ENCODE peak calls at places on chromosomes 11 and 22, in seven cellular contexts. Z is GM23338, U is neural progenitor cell, D is mesendoderm, F is neuronal stem cell, P is fibroblast of lung, J is K562. G is an unnamed sample.

GRCh38 chr22:20532256-20532993 is 25.0 kb downstream of the MED15 start:
- DNase-seq in Z (no peak), U (peak), D (no peak), F (no peak), P (no peak), J (no peak), G (no peak)

GRCh38 chr11:68659158-68659921 is 25.0 kb upstream of the GAL start:
- DNase-seq in Z (no peak), U (no peak), D (no peak), F (no peak), P (peak), J (peak), G (no peak)

GRCh38 chr11:61752925-61753551 is 602 bp downstream of the MYRF start:
- DNase-seq in Z (no peak), U (no peak), D (no peak), F (no peak), P (no peak), J (no peak), G (no peak)

GRCh38 chr11:35009191-35009940 is 92.9 kb downstream of the PDHX start:
- DNase-seq in Z (no peak), U (no peak), D (peak), F (no peak), P (peak), J (no peak), G (no peak)

GRCh38 chr11:123484448-123484847 is 54.4 kb downstream of the GRAMD1B start:
- DNase-seq in Z (no peak), U (no peak), D (no peak), F (no peak), P (no peak), J (no peak), G (no peak)

GRCh38 chr22:39641660-39642059 is 71.1 kb downstream of the CACNA1I start:
- DNase-seq in Z (no peak), U (no peak), D (no peak), F (no peak), P (no peak), J (no peak), G (no peak)

GRCh38 chr11:57778318-57779037 is 16.9 kb downstream of the CTNND1 start:
- DNase-seq in Z (peak), U (peak), D (peak), F (peak), P (peak), J (peak), G (no peak)

GRCh38 chr11:113817162-113817561 is 37.6 kb downstream of the CLDN25 start:
- DNase-seq in Z (no peak), U (no peak), D (no peak), F (no peak), P (no peak), J (no peak), G (no peak)

GRCh38 chr11:13210424-13210823 is 67.2 kb upstream of the BMAL1 start:
- DNase-seq in Z (peak), U (peak), D (peak), F (peak), P (peak), J (peak), G (peak)

GRCh38 chr11:86923993-86924766 is 31.0 kb downstream of the FZD4 start:
- DNase-seq in Z (peak), U (peak), D (peak), F (peak), P (no peak), J (peak), G (no peak)

DNA sequence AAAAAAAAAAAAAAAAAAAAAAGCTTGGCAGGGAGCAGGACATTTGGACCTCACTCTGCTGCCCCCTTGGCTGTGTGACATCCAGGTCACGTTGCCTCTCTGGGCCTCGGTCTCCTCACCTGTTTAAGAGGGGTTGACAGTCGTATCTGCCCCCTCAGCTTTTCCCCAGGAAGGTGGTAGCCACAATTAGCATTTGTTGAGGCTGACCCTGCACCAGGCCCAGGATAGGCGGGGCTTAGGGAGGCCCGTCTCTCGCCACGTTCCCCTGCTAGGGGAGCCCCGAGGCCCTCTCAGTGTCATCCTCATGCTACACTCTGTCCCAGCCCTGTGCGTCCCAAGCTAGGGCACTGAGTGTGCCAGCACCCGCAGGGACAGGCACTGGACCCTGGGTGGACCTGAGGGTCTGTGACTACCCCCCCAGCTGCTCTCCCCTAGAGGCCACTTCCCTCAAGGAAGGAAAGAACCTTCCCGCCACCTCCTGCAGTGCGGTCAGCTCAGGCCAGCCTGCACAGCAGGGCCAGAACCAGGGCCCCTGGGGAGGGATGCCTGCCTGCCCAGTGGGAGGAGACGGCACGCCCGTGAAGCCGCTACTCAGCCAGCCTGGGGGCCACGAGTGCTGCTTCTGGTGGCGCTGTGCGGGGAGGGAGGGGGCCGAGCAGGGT is 38.5 kb upstream of the PPARA start:
- DNase-seq in Z (peak), U (peak), D (peak), F (no peak), P (no peak), J (no peak), G (no peak)
- H3K4me2 ChIP-seq in Z (no peak), U (no peak), D (no peak), F (no peak), P (no peak), J (no peak), G (no peak)

GRCh38 chr11:75275581-75275980 is 35.0 kb downstream of the TPBGL start:
- DNase-seq in Z (peak), U (no peak), D (peak), F (no peak), P (no peak), J (no peak), G (peak)
- H3K4me2 ChIP-seq in Z (no peak), U (no peak), D (no peak), F (no peak), P (no peak), J (no peak), G (no peak)

DNA sequence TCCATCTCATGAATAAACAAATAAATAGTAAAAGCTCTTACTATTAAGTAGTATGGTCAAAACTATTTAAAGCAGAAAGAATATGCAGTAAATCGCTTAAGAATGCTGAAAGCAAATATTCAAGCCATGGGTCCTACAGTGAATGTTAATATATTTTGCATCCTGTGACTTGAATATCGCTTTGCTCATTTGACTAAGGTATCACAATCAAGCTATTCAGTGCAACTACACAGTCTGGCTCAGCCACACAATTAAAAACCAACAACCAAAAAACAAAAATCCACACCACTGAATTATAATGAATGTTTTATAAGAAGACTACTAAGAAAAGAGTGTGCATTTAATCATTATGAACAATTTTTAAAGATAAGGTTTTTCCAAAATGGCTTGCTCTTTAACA is 45.3 kb downstream of the RAB6A start:
- DNase-seq in Z (no peak), U (no peak), D (no peak), F (no peak), P (no peak), J (no peak), G (no peak)
- H3K4me2 ChIP-seq in Z (no peak), U (no peak), D (no peak), F (no peak), P (no peak), J (no peak), G (no peak)

GRCh38 chr11:117057317-117057716 is 40.9 kb downstream of the SIK3 start:
- DNase-seq in Z (no peak), U (no peak), D (no peak), F (no peak), P (no peak), J (no peak), G (no peak)

GRCh38 chr11:117057727-117058126 is 40.5 kb downstream of the SIK3 start:
- DNase-seq in Z (no peak), U (no peak), D (no peak), F (no peak), P (no peak), J (no peak), G (no peak)

GRCh38 chr11:117061256-117061655 is 37.0 kb downstream of the SIK3 start:
- DNase-seq in Z (no peak), U (no peak), D (no peak), F (no peak), P (no peak), J (no peak), G (no peak)

GRCh38 chr11:117059611-117060010 is 38.6 kb downstream of the SIK3 start:
- DNase-seq in Z (no peak), U (no peak), D (no peak), F (no peak), P (no peak), J (no peak), G (no peak)

DNA sequence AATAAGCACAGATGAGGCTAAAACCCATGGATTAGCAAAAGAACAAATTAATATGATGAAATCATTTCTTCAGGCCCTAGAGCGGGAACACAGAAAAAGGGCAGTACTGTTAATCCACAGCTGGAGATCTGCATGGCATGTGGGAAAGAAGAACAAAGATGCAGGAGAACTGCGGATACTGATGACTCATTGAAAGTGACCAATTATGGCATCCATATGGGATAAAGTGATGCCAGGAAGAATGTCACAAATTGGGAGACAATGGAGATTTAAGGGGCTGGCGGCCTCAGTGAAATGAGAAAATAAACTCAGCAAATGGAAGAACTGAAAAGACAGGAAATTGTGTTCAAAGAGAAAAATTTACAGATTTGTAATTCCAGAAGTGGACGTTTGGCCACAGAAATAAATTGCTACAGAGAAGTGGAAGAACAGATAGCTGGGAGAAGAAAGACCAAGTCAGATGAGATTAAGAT is 39.4 kb downstream of the SIK3 start:
- DNase-seq in Z (peak), U (peak), D (peak), F (peak), P (peak), J (no peak), G (no peak)
- H3K4me2 ChIP-seq in Z (no peak), U (peak), D (no peak), F (no peak), P (no peak), J (no peak), G (no peak)

GRCh38 chr11:130581631-130582030 is 133.2 kb downstream of the ADAMTS15 start:
- DNase-seq in Z (no peak), U (no peak), D (peak), F (no peak), P (peak), J (no peak), G (peak)

GRCh38 chr11:130583866-130584265 is 135.4 kb downstream of the ADAMTS15 start:
- DNase-seq in Z (no peak), U (peak), D (no peak), F (no peak), P (no peak), J (no peak), G (no peak)

GRCh38 chr11:130582994-130583393 is 134.5 kb downstream of the ADAMTS15 start:
- DNase-seq in Z (no peak), U (no peak), D (no peak), F (no peak), P (peak), J (no peak), G (no peak)

GRCh38 chr11:130580372-130580771 is 131.9 kb downstream of the ADAMTS15 start:
- DNase-seq in Z (peak), U (peak), D (peak), F (peak), P (peak), J (no peak), G (no peak)

DNA sequence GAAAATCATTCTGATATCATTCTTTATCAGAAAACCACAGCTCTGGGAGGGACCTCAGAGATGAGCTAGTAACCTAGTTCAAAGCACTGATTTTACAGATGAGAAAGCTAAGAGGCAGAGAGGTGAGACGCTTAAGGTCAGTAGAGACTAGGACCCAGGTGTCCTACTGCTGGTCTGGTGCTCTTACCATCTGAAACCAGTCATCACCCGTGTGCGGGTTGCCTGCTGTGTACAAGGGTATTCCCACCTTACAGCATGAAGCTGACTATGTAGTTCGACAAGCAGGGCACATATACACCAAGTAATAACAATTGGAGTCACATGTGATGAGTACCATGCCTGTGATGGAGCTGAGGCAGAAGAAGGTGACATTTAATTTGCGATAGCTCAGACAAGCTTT is 133.7 kb downstream of the ADAMTS15 start:
- DNase-seq in Z (no peak), U (no peak), D (no peak), F (no peak), P (no peak), J (no peak), G (peak)
- H3K4me2 ChIP-seq in Z (no peak), U (no peak), D (no peak), F (no peak), P (no peak), J (no peak), G (peak)

GRCh38 chr11:111631666-111632039 is 29.4 kb downstream of the SIK2 start:
- DNase-seq in Z (no peak), U (no peak), D (peak), F (no peak), P (peak), J (no peak), G (peak)

GRCh38 chr11:111632798-111633197 is 30.5 kb downstream of the SIK2 start:
- DNase-seq in Z (no peak), U (no peak), D (no peak), F (no peak), P (no peak), J (no peak), G (no peak)

GRCh38 chr11:111633248-111633647 is 31.0 kb downstream of the SIK2 start:
- DNase-seq in Z (no peak), U (no peak), D (no peak), F (no peak), P (no peak), J (no peak), G (no peak)

GRCh38 chr11:111629499-111629898 is 27.2 kb downstream of the SIK2 start:
- DNase-seq in Z (no peak), U (no peak), D (no peak), F (no peak), P (no peak), J (no peak), G (no peak)

DNA sequence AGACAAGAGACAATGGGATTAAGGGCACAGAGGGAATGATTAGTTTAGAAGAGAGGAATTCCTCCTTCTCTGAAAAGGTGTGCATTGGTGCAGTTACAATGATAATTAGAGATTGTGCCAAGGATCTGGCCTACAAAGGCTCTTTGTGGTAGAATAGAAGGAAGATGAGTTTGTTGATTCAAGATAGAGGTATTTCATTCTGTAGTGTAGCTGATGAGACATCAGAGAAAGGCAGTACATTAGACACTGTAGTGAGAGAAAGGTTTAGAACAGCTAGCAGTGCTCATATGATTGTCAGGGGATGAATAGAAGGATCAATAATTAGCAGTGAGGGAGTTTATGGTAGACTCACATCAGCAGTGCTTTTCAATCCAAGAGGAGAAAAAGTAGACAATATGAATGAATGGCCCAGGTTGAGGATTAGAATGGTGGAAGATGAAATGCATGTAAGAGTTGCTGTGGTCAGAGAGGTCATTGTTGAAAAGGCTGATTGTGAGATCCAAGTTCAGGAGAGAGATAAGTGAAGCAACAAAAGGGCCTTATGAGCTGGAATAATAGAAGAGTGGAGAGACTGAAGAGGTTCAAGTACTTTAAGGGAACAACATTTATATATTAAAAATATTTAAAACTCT is 28.9 kb downstream of the SIK2 start:
- DNase-seq in Z (no peak), U (peak), D (no peak), F (no peak), P (no peak), J (no peak), G (no peak)
- H3K4me2 ChIP-seq in Z (no peak), U (peak), D (no peak), F (no peak), P (peak), J (no peak), G (peak)